ENCODE peak calls at places on chromosome 12, in four cellular contexts. One of them, this sample, is unnamed. For H3K27me3, the result is how much of the 10 kb centered on the place peaks cover.

GRCh38 chr12:103800252-103800771 is 40.7 kb downstream of the NT5DC3 start:
- DNase-seq in small intestine: peak
- DNase-seq in SJSA1: no peak
- DNase-seq in heart left ventricle: peak
- DNase-seq in this sample: no peak

GRCh38 chr12:107458990-107459389 is 226.6 kb upstream of the PWP1 start:
- DNase-seq in small intestine: no peak
- DNase-seq in SJSA1: no peak
- DNase-seq in heart left ventricle: no peak
- DNase-seq in this sample: no peak

GRCh38 chr12:79063258-79063657 is 198.7 kb downstream of the SYT1 start:
- DNase-seq in small intestine: no peak
- DNase-seq in SJSA1: no peak
- DNase-seq in heart left ventricle: no peak
- DNase-seq in this sample: no peak

GRCh38 chr12:56029166-56029519 is 8.3 kb downstream of the IKZF4 start:
- DNase-seq in small intestine: no peak
- DNase-seq in SJSA1: no peak
- DNase-seq in heart left ventricle: no peak
- DNase-seq in this sample: no peak

GRCh38 chr12:80590085-80590484 is 117.3 kb upstream of the MYF6 start:
- DNase-seq in small intestine: no peak
- DNase-seq in SJSA1: no peak
- DNase-seq in heart left ventricle: no peak
- DNase-seq in this sample: no peak

GRCh38 chr12:78864483-78865296 is at the start of gene SYT1:
- DNase-seq in small intestine: no peak
- DNase-seq in SJSA1: peak
- DNase-seq in heart left ventricle: no peak
- DNase-seq in this sample: peak

GRCh38 chr12:6763380-6763779 is 2.8 kb upstream of the PTMS start:
- DNase-seq in small intestine: no peak
- DNase-seq in SJSA1: no peak
- DNase-seq in heart left ventricle: no peak
- DNase-seq in this sample: no peak

GRCh38 chr12:75684678-75685620 is 173.5 kb upstream of the KRR1 start:
- DNase-seq in small intestine: no peak
- DNase-seq in SJSA1: no peak
- DNase-seq in heart left ventricle: no peak
- DNase-seq in this sample: peak

GRCh38 chr12:124747426-124748161 is 116.1 kb downstream of the SCARB1 start:
- DNase-seq in small intestine: peak
- DNase-seq in SJSA1: peak
- DNase-seq in heart left ventricle: no peak
- DNase-seq in this sample: peak

GRCh38 chr12:57219993-57220728 is 3.6 kb downstream of the NXPH4 start:
- DNase-seq in small intestine: no peak
- DNase-seq in SJSA1: no peak
- DNase-seq in heart left ventricle: no peak
- DNase-seq in this sample: no peak

GRCh38 chr12:75489613-75490210 is 9.2 kb downstream of the GLIPR1 start:
- DNase-seq in small intestine: no peak
- DNase-seq in SJSA1: no peak
- DNase-seq in heart left ventricle: no peak
- DNase-seq in this sample: no peak

GRCh38 chr12:86634706-86635410 is 378.7 kb upstream of the MGAT4C start:
- DNase-seq in small intestine: no peak
- DNase-seq in SJSA1: no peak
- DNase-seq in heart left ventricle: no peak
- DNase-seq in this sample: no peak

GRCh38 chr12:92995258-92995905 is 66.3 kb upstream of the EEA1 start:
- DNase-seq in small intestine: no peak
- DNase-seq in SJSA1: peak
- DNase-seq in heart left ventricle: no peak
- DNase-seq in this sample: no peak

GRCh38 chr12:6272300-6273208 is 37.9 kb upstream of the PLEKHG6 start:
- DNase-seq in small intestine: no peak
- DNase-seq in SJSA1: no peak
- DNase-seq in heart left ventricle: no peak
- DNase-seq in this sample: no peak

GRCh38 chr12:84070311-84070710 is 842.3 kb downstream of the SLC6A15 start:
- DNase-seq in small intestine: no peak
- DNase-seq in SJSA1: no peak
- DNase-seq in heart left ventricle: no peak
- DNase-seq in this sample: peak

GRCh38 chr12:117380083-117380482 is 18.7 kb upstream of the NOS1 start:
- DNase-seq in small intestine: no peak
- DNase-seq in SJSA1: no peak
- DNase-seq in heart left ventricle: no peak
- DNase-seq in this sample: no peak

GRCh38 chr12:116390656-116391335 is 113.3 kb upstream of the MED13L start:
- DNase-seq in small intestine: no peak
- DNase-seq in SJSA1: no peak
- DNase-seq in heart left ventricle: no peak
- DNase-seq in this sample: no peak

GRCh38 chr12:121107681-121108080 is 25.0 kb upstream of the P2RX7 start:
- DNase-seq in small intestine: no peak
- DNase-seq in SJSA1: no peak
- DNase-seq in heart left ventricle: no peak
- DNase-seq in this sample: no peak

GRCh38 chr12:48192861-48193260 is 9.4 kb downstream of the CCDC184 start:
- DNase-seq in small intestine: no peak
- DNase-seq in SJSA1: peak
- DNase-seq in heart left ventricle: no peak
- DNase-seq in this sample: no peak

GRCh38 chr12:79546461-79547043 is 144.2 kb downstream of the PAWR start:
- DNase-seq in small intestine: no peak
- DNase-seq in SJSA1: peak
- DNase-seq in heart left ventricle: no peak
- DNase-seq in this sample: peak

GRCh38 chr12:76768566-76768965 is 4.7 kb downstream of the ZDHHC17 start:
- DNase-seq in small intestine: no peak
- DNase-seq in SJSA1: no peak
- DNase-seq in heart left ventricle: no peak
- DNase-seq in this sample: no peak

GRCh38 chr12:32454075-32454474 is 54.7 kb downstream of the FGD4 start:
- DNase-seq in small intestine: peak
- DNase-seq in SJSA1: no peak
- DNase-seq in heart left ventricle: no peak
- DNase-seq in this sample: no peak

GRCh38 chr12:107775093-107775721 is 703 bp downstream of the ASCL4 start:
- DNase-seq in small intestine: no peak
- DNase-seq in SJSA1: no peak
- DNase-seq in heart left ventricle: no peak
- DNase-seq in this sample: no peak

GRCh38 chr12:112236786-112237185 is 111.4 kb downstream of the TRAFD1 start:
- DNase-seq in small intestine: no peak
- DNase-seq in SJSA1: no peak
- DNase-seq in heart left ventricle: no peak
- DNase-seq in this sample: no peak

GRCh38 chr12:2084553-2085296 is 31.9 kb downstream of the CACNA1C start:
- DNase-seq in small intestine: no peak
- DNase-seq in SJSA1: peak
- DNase-seq in heart left ventricle: peak
- DNase-seq in this sample: peak

GRCh38 chr12:131380961-131381705 is 329.8 kb upstream of the SFSWAP start:
- DNase-seq in small intestine: no peak
- DNase-seq in SJSA1: no peak
- DNase-seq in heart left ventricle: no peak
- DNase-seq in this sample: no peak

GRCh38 chr12:47812797-47813490 is 6.8 kb downstream of the HDAC7 start:
- DNase-seq in small intestine: peak
- DNase-seq in SJSA1: peak
- DNase-seq in heart left ventricle: peak
- DNase-seq in this sample: peak

GRCh38 chr12:25828188-25828587 is 130.3 kb upstream of the RASSF8 start:
- DNase-seq in small intestine: no peak
- DNase-seq in SJSA1: no peak
- DNase-seq in heart left ventricle: peak
- DNase-seq in this sample: no peak

GRCh38 chr12:103851127-103851526 is 10.1 kb upstream of the NT5DC3 start:
- DNase-seq in small intestine: no peak
- DNase-seq in SJSA1: no peak
- DNase-seq in heart left ventricle: no peak
- DNase-seq in this sample: no peak

GRCh38 chr12:132568826-132569480 is 41.4 kb downstream of the LRCOL1 start:
- DNase-seq in small intestine: no peak
- DNase-seq in SJSA1: no peak
- DNase-seq in heart left ventricle: no peak
- DNase-seq in this sample: no peak

GRCh38 chr12:131831021-131831571 is 2.9 kb downstream of the MMP17 start:
- DNase-seq in small intestine: no peak
- DNase-seq in SJSA1: peak
- DNase-seq in heart left ventricle: no peak
- DNase-seq in this sample: no peak

GRCh38 chr12:132583736-132584135 is 26.6 kb downstream of the LRCOL1 start:
- DNase-seq in small intestine: no peak
- DNase-seq in SJSA1: no peak
- DNase-seq in heart left ventricle: no peak
- DNase-seq in this sample: no peak

GRCh38 chr12:109773384-109774011 is 59.7 kb downstream of the TRPV4 start:
- DNase-seq in small intestine: peak
- DNase-seq in SJSA1: no peak
- DNase-seq in heart left ventricle: no peak
- DNase-seq in this sample: no peak

GRCh38 chr12:109770861-109771670 is 57.4 kb downstream of the FAM222A start:
- DNase-seq in small intestine: no peak
- DNase-seq in SJSA1: peak
- DNase-seq in heart left ventricle: no peak
- DNase-seq in this sample: no peak

GRCh38 chr12:109770104-109770860 is 56.7 kb downstream of the FAM222A start:
- DNase-seq in small intestine: no peak
- DNase-seq in SJSA1: peak
- DNase-seq in heart left ventricle: no peak
- DNase-seq in this sample: no peak

GRCh38 chr12:109771746-109772621 is 58.4 kb downstream of the FAM222A start:
- DNase-seq in small intestine: no peak
- DNase-seq in SJSA1: no peak
- DNase-seq in heart left ventricle: no peak
- DNase-seq in this sample: no peak

GRCh38 chr12:109772622-109773321 is 59.1 kb downstream of the FAM222A start:
- DNase-seq in small intestine: no peak
- DNase-seq in SJSA1: no peak
- DNase-seq in heart left ventricle: no peak
- DNase-seq in this sample: no peak
- H3K27me3 ChIP-seq in small intestine: under half
- H3K27me3 ChIP-seq in SJSA1: under half
- H3K27me3 ChIP-seq in heart left ventricle: under half
- H3K27me3 ChIP-seq in this sample: under half

GRCh38 chr12:49955899-49956662 is 5.5 kb downstream of the AQP2 start:
- DNase-seq in small intestine: no peak
- DNase-seq in SJSA1: no peak
- DNase-seq in heart left ventricle: no peak
- DNase-seq in this sample: no peak
- H3K27me3 ChIP-seq in small intestine: under half
- H3K27me3 ChIP-seq in SJSA1: under half
- H3K27me3 ChIP-seq in heart left ventricle: under half
- H3K27me3 ChIP-seq in this sample: under half

GRCh38 chr12:53803194-53803593 is 51.4 kb upstream of the CISTR start:
- DNase-seq in small intestine: no peak
- DNase-seq in SJSA1: no peak
- DNase-seq in heart left ventricle: no peak
- DNase-seq in this sample: no peak

GRCh38 chr12:53803703-53804102 is 51.9 kb upstream of the CISTR start:
- DNase-seq in small intestine: no peak
- DNase-seq in SJSA1: no peak
- DNase-seq in heart left ventricle: no peak
- DNase-seq in this sample: no peak

GRCh38 chr12:53805801-53806200 is 54.0 kb upstream of the CISTR start:
- DNase-seq in small intestine: no peak
- DNase-seq in SJSA1: no peak
- DNase-seq in heart left ventricle: no peak
- DNase-seq in this sample: no peak

GRCh38 chr12:53805067-53805466 is 53.3 kb upstream of the CISTR start:
- DNase-seq in small intestine: no peak
- DNase-seq in SJSA1: no peak
- DNase-seq in heart left ventricle: no peak
- DNase-seq in this sample: no peak

GRCh38 chr12:53804429-53804828 is 52.6 kb upstream of the CISTR start:
- DNase-seq in small intestine: no peak
- DNase-seq in SJSA1: no peak
- DNase-seq in heart left ventricle: no peak
- DNase-seq in this sample: no peak
- H3K27me3 ChIP-seq in small intestine: under half
- H3K27me3 ChIP-seq in SJSA1: under half
- H3K27me3 ChIP-seq in heart left ventricle: under half
- H3K27me3 ChIP-seq in this sample: under half

DNA sequence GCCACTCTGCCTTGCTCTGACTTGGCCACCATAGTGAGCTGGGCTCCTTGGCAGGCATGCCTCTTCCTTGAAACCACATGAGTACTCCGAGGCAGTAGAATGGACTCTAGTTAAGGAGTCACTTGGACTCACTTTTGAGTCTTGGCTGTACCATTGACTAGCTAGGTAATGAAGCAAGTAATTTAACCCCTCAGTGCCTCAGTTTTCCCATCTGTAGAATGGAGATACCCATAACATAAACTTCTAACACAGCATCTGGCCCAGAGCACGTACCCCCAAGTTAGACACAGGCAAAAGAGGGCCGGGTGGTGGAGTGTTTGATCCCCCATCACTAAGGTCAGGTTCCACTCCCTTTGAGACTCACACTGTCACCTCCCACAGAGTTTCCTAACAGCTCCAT is 8.3 kb downstream of the KRT77 start:
- DNase-seq in small intestine: no peak
- DNase-seq in SJSA1: peak
- DNase-seq in heart left ventricle: no peak
- DNase-seq in this sample: no peak
- H3K27me3 ChIP-seq in small intestine: under half
- H3K27me3 ChIP-seq in SJSA1: half or more
- H3K27me3 ChIP-seq in heart left ventricle: under half
- H3K27me3 ChIP-seq in this sample: under half

DNA sequence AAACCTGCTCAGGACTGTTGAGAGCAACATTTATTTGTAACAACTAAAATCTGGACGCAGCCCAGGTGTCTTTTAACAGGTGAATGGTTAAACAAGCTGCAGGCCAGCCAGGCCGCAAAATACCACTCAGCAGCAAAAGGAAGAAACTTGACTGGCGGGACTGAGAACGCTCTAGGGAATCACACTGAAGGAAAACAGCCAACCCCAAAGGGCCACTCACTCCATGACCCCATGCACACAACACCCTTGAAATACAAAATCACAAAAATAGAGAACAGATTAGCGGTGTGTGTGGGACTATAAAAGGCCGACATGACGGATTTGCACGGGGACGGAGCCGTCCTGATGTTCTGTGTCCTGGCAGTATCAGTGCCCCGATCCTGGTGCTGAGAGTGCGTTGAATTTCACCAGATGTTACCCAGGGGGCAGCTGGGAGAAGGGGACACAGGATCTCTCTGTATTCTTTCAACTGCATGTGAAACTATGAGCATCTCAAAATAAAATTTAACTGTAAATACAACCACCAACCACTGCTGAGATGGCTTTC is 23.0 kb downstream of the VPS37B start:
- DNase-seq in small intestine: no peak
- DNase-seq in SJSA1: no peak
- DNase-seq in heart left ventricle: no peak
- DNase-seq in this sample: no peak
- H3K27me3 ChIP-seq in small intestine: under half
- H3K27me3 ChIP-seq in SJSA1: under half
- H3K27me3 ChIP-seq in heart left ventricle: under half
- H3K27me3 ChIP-seq in this sample: under half

This sample was measured in BJ.